ENCODE peak calls at places on chromosomes 13 and 19, in ten cellular contexts. One of them, this sample, is unnamed.

GRCh38 chr13:71242191-71242590 is 624.8 kb downstream of the DACH1 start:
- DNase-seq in omental fat pad: no peak
- DNase-seq in OCI-LY7: no peak
- DNase-seq in left lung: no peak
- DNase-seq in fibroblast of lung: peak
- DNase-seq in iPS-NIHi11: peak
- DNase-seq in activated T-helper 2 cell treated with anti-CD3 and anti-CD28 coated beads, Interferon-gamma antibody, Interleukin-2, Interleukin-4, amounts not matched to agents 10 μg/mL and 5 μg/mL and 100 μg/mL, durations not matched to agents 14 hours and 24 hours and 36 hours: no peak
- DNase-seq in stimulated activated CD8-positive, alpha-beta memory T cell treated with anti-CD3 and anti-CD28 coated beads, Interleukin-4, amount 100 ng/mL, for 48 hours: no peak
- DNase-seq in endodermal cell: no peak
- DNase-seq in body of pancreas: no peak
- DNase-seq in this sample: no peak

GRCh38 chr13:113917096-113917495 is 53.2 kb upstream of the GAS6 start:
- DNase-seq in activated T-helper 2 cell treated with anti-CD3 and anti-CD28 coated beads, Interferon-gamma antibody, Interleukin-2, Interleukin-4, amounts not matched to agents 10 μg/mL and 5 μg/mL and 100 μg/mL, durations not matched to agents 14 hours and 24 hours and 36 hours: no peak
- DNase-seq in body of pancreas: no peak
- DNase-seq in fibroblast of lung: no peak
- DNase-seq in left lung: no peak
- DNase-seq in iPS-NIHi11: no peak
- DNase-seq in omental fat pad: no peak
- DNase-seq in OCI-LY7: no peak
- DNase-seq in endodermal cell: peak
- DNase-seq in stimulated activated CD8-positive, alpha-beta memory T cell treated with anti-CD3 and anti-CD28 coated beads, Interleukin-4, amount 100 ng/mL, for 48 hours: peak
- DNase-seq in this sample: no peak

GRCh38 chr19:2720777-2721569 is at the start of gene DIRAS1:
- DNase-seq in left lung: no peak
- DNase-seq in body of pancreas: no peak
- DNase-seq in OCI-LY7: no peak
- DNase-seq in omental fat pad: no peak
- DNase-seq in fibroblast of lung: no peak
- DNase-seq in iPS-NIHi11: peak
- DNase-seq in stimulated activated CD8-positive, alpha-beta memory T cell treated with anti-CD3 and anti-CD28 coated beads, Interleukin-4, amount 100 ng/mL, for 48 hours: no peak
- DNase-seq in endodermal cell: peak
- DNase-seq in activated T-helper 2 cell treated with anti-CD3 and anti-CD28 coated beads, Interferon-gamma antibody, Interleukin-2, Interleukin-4, amounts not matched to agents 10 μg/mL and 5 μg/mL and 100 μg/mL, durations not matched to agents 14 hours and 24 hours and 36 hours: no peak
- DNase-seq in this sample: no peak

GRCh38 chr19:7168941-7169340 is 99.4 kb downstream of the ZNF557 start:
- DNase-seq in omental fat pad: no peak
- DNase-seq in stimulated activated CD8-positive, alpha-beta memory T cell treated with anti-CD3 and anti-CD28 coated beads, Interleukin-4, amount 100 ng/mL, for 48 hours: no peak
- DNase-seq in OCI-LY7: no peak
- DNase-seq in fibroblast of lung: peak
- DNase-seq in iPS-NIHi11: no peak
- DNase-seq in left lung: no peak
- DNase-seq in endodermal cell: no peak
- DNase-seq in activated T-helper 2 cell treated with anti-CD3 and anti-CD28 coated beads, Interferon-gamma antibody, Interleukin-2, Interleukin-4, amounts not matched to agents 10 μg/mL and 5 μg/mL and 100 μg/mL, durations not matched to agents 14 hours and 24 hours and 36 hours: no peak
- DNase-seq in body of pancreas: no peak
- DNase-seq in this sample: no peak

GRCh38 chr13:30805603-30806011 is 70.3 kb downstream of the ALOX5AP start:
- DNase-seq in stimulated activated CD8-positive, alpha-beta memory T cell treated with anti-CD3 and anti-CD28 coated beads, Interleukin-4, amount 100 ng/mL, for 48 hours: no peak
- DNase-seq in fibroblast of lung: peak
- DNase-seq in left lung: no peak
- DNase-seq in omental fat pad: no peak
- DNase-seq in activated T-helper 2 cell treated with anti-CD3 and anti-CD28 coated beads, Interferon-gamma antibody, Interleukin-2, Interleukin-4, amounts not matched to agents 10 μg/mL and 5 μg/mL and 100 μg/mL, durations not matched to agents 14 hours and 24 hours and 36 hours: no peak
- DNase-seq in iPS-NIHi11: no peak
- DNase-seq in endodermal cell: no peak
- DNase-seq in OCI-LY7: no peak
- DNase-seq in body of pancreas: peak
- DNase-seq in this sample: no peak

GRCh38 chr13:28558126-28558525 is 63.2 kb upstream of the FLT1 start:
- DNase-seq in endodermal cell: no peak
- DNase-seq in omental fat pad: no peak
- DNase-seq in OCI-LY7: no peak
- DNase-seq in body of pancreas: no peak
- DNase-seq in activated T-helper 2 cell treated with anti-CD3 and anti-CD28 coated beads, Interferon-gamma antibody, Interleukin-2, Interleukin-4, amounts not matched to agents 10 μg/mL and 5 μg/mL and 100 μg/mL, durations not matched to agents 14 hours and 24 hours and 36 hours: no peak
- DNase-seq in left lung: no peak
- DNase-seq in stimulated activated CD8-positive, alpha-beta memory T cell treated with anti-CD3 and anti-CD28 coated beads, Interleukin-4, amount 100 ng/mL, for 48 hours: no peak
- DNase-seq in iPS-NIHi11: no peak
- DNase-seq in fibroblast of lung: peak
- DNase-seq in this sample: no peak

GRCh38 chr19:4115050-4115817 is 8.7 kb downstream of the MAP2K2 start:
- DNase-seq in activated T-helper 2 cell treated with anti-CD3 and anti-CD28 coated beads, Interferon-gamma antibody, Interleukin-2, Interleukin-4, amounts not matched to agents 10 μg/mL and 5 μg/mL and 100 μg/mL, durations not matched to agents 14 hours and 24 hours and 36 hours: peak
- DNase-seq in iPS-NIHi11: no peak
- DNase-seq in stimulated activated CD8-positive, alpha-beta memory T cell treated with anti-CD3 and anti-CD28 coated beads, Interleukin-4, amount 100 ng/mL, for 48 hours: peak
- DNase-seq in body of pancreas: no peak
- DNase-seq in endodermal cell: no peak
- DNase-seq in omental fat pad: no peak
- DNase-seq in left lung: no peak
- DNase-seq in fibroblast of lung: no peak
- DNase-seq in OCI-LY7: peak
- DNase-seq in this sample: no peak

GRCh38 chr19:49811328-49811727 is 1.8 kb downstream of the FUZ start:
- DNase-seq in fibroblast of lung: no peak
- DNase-seq in body of pancreas: no peak
- DNase-seq in activated T-helper 2 cell treated with anti-CD3 and anti-CD28 coated beads, Interferon-gamma antibody, Interleukin-2, Interleukin-4, amounts not matched to agents 10 μg/mL and 5 μg/mL and 100 μg/mL, durations not matched to agents 14 hours and 24 hours and 36 hours: no peak
- DNase-seq in endodermal cell: no peak
- DNase-seq in stimulated activated CD8-positive, alpha-beta memory T cell treated with anti-CD3 and anti-CD28 coated beads, Interleukin-4, amount 100 ng/mL, for 48 hours: no peak
- DNase-seq in iPS-NIHi11: no peak
- DNase-seq in omental fat pad: no peak
- DNase-seq in OCI-LY7: no peak
- DNase-seq in left lung: no peak
- DNase-seq in this sample: no peak

GRCh38 chr13:98450495-98451167 is 126.3 kb downstream of the STK24 start:
- DNase-seq in activated T-helper 2 cell treated with anti-CD3 and anti-CD28 coated beads, Interferon-gamma antibody, Interleukin-2, Interleukin-4, amounts not matched to agents 10 μg/mL and 5 μg/mL and 100 μg/mL, durations not matched to agents 14 hours and 24 hours and 36 hours: no peak
- DNase-seq in iPS-NIHi11: no peak
- DNase-seq in left lung: no peak
- DNase-seq in endodermal cell: peak
- DNase-seq in omental fat pad: no peak
- DNase-seq in OCI-LY7: peak
- DNase-seq in stimulated activated CD8-positive, alpha-beta memory T cell treated with anti-CD3 and anti-CD28 coated beads, Interleukin-4, amount 100 ng/mL, for 48 hours: no peak
- DNase-seq in fibroblast of lung: peak
- DNase-seq in body of pancreas: no peak
- DNase-seq in this sample: no peak

GRCh38 chr19:29420065-29420464 is 105.7 kb upstream of the VSTM2B start:
- DNase-seq in stimulated activated CD8-positive, alpha-beta memory T cell treated with anti-CD3 and anti-CD28 coated beads, Interleukin-4, amount 100 ng/mL, for 48 hours: no peak
- DNase-seq in fibroblast of lung: no peak
- DNase-seq in endodermal cell: no peak
- DNase-seq in activated T-helper 2 cell treated with anti-CD3 and anti-CD28 coated beads, Interferon-gamma antibody, Interleukin-2, Interleukin-4, amounts not matched to agents 10 μg/mL and 5 μg/mL and 100 μg/mL, durations not matched to agents 14 hours and 24 hours and 36 hours: no peak
- DNase-seq in omental fat pad: no peak
- DNase-seq in left lung: no peak
- DNase-seq in iPS-NIHi11: no peak
- DNase-seq in body of pancreas: no peak
- DNase-seq in OCI-LY7: no peak
- DNase-seq in this sample: no peak

GRCh38 chr19:45613926-45614725 is 12.1 kb upstream of the GPR4 start:
- DNase-seq in left lung: no peak
- DNase-seq in endodermal cell: no peak
- DNase-seq in omental fat pad: no peak
- DNase-seq in activated T-helper 2 cell treated with anti-CD3 and anti-CD28 coated beads, Interferon-gamma antibody, Interleukin-2, Interleukin-4, amounts not matched to agents 10 μg/mL and 5 μg/mL and 100 μg/mL, durations not matched to agents 14 hours and 24 hours and 36 hours: peak
- DNase-seq in body of pancreas: peak
- DNase-seq in fibroblast of lung: peak
- DNase-seq in stimulated activated CD8-positive, alpha-beta memory T cell treated with anti-CD3 and anti-CD28 coated beads, Interleukin-4, amount 100 ng/mL, for 48 hours: peak
- DNase-seq in iPS-NIHi11: no peak
- DNase-seq in OCI-LY7: no peak
- DNase-seq in this sample: no peak

GRCh38 chr19:41373993-41374392 is 2.3 kb upstream of the TMEM91 start:
- DNase-seq in activated T-helper 2 cell treated with anti-CD3 and anti-CD28 coated beads, Interferon-gamma antibody, Interleukin-2, Interleukin-4, amounts not matched to agents 10 μg/mL and 5 μg/mL and 100 μg/mL, durations not matched to agents 14 hours and 24 hours and 36 hours: no peak
- DNase-seq in omental fat pad: no peak
- DNase-seq in fibroblast of lung: peak
- DNase-seq in stimulated activated CD8-positive, alpha-beta memory T cell treated with anti-CD3 and anti-CD28 coated beads, Interleukin-4, amount 100 ng/mL, for 48 hours: no peak
- DNase-seq in OCI-LY7: no peak
- DNase-seq in iPS-NIHi11: peak
- DNase-seq in endodermal cell: no peak
- DNase-seq in body of pancreas: peak
- DNase-seq in left lung: peak
- DNase-seq in this sample: peak

GRCh38 chr19:39645800-39646411 is 9.8 kb upstream of the LGALS16 start:
- DNase-seq in left lung: no peak
- DNase-seq in omental fat pad: no peak
- DNase-seq in body of pancreas: no peak
- DNase-seq in stimulated activated CD8-positive, alpha-beta memory T cell treated with anti-CD3 and anti-CD28 coated beads, Interleukin-4, amount 100 ng/mL, for 48 hours: peak
- DNase-seq in iPS-NIHi11: peak
- DNase-seq in OCI-LY7: peak
- DNase-seq in endodermal cell: peak
- DNase-seq in fibroblast of lung: peak
- DNase-seq in activated T-helper 2 cell treated with anti-CD3 and anti-CD28 coated beads, Interferon-gamma antibody, Interleukin-2, Interleukin-4, amounts not matched to agents 10 μg/mL and 5 μg/mL and 100 μg/mL, durations not matched to agents 14 hours and 24 hours and 36 hours: no peak
- DNase-seq in this sample: no peak

GRCh38 chr19:10587022-10587838 is at the start of gene AP1M2:
- DNase-seq in body of pancreas: peak
- DNase-seq in omental fat pad: no peak
- DNase-seq in OCI-LY7: no peak
- DNase-seq in iPS-NIHi11: peak
- DNase-seq in activated T-helper 2 cell treated with anti-CD3 and anti-CD28 coated beads, Interferon-gamma antibody, Interleukin-2, Interleukin-4, amounts not matched to agents 10 μg/mL and 5 μg/mL and 100 μg/mL, durations not matched to agents 14 hours and 24 hours and 36 hours: no peak
- DNase-seq in left lung: peak
- DNase-seq in fibroblast of lung: no peak
- DNase-seq in stimulated activated CD8-positive, alpha-beta memory T cell treated with anti-CD3 and anti-CD28 coated beads, Interleukin-4, amount 100 ng/mL, for 48 hours: no peak
- DNase-seq in endodermal cell: peak
- DNase-seq in this sample: no peak

GRCh38 chr19:18895828-18896341 is at the start of gene CERS1:
- DNase-seq in omental fat pad: no peak
- DNase-seq in fibroblast of lung: peak
- DNase-seq in body of pancreas: no peak
- DNase-seq in OCI-LY7: no peak
- DNase-seq in iPS-NIHi11: peak
- DNase-seq in left lung: no peak
- DNase-seq in activated T-helper 2 cell treated with anti-CD3 and anti-CD28 coated beads, Interferon-gamma antibody, Interleukin-2, Interleukin-4, amounts not matched to agents 10 μg/mL and 5 μg/mL and 100 μg/mL, durations not matched to agents 14 hours and 24 hours and 36 hours: no peak
- DNase-seq in endodermal cell: peak
- DNase-seq in stimulated activated CD8-positive, alpha-beta memory T cell treated with anti-CD3 and anti-CD28 coated beads, Interleukin-4, amount 100 ng/mL, for 48 hours: no peak
- DNase-seq in this sample: no peak

GRCh38 chr13:101127741-101128353 is 288.5 kb downstream of the NALCN start:
- DNase-seq in OCI-LY7: peak
- DNase-seq in left lung: no peak
- DNase-seq in fibroblast of lung: peak
- DNase-seq in endodermal cell: no peak
- DNase-seq in stimulated activated CD8-positive, alpha-beta memory T cell treated with anti-CD3 and anti-CD28 coated beads, Interleukin-4, amount 100 ng/mL, for 48 hours: no peak
- DNase-seq in omental fat pad: no peak
- DNase-seq in body of pancreas: peak
- DNase-seq in activated T-helper 2 cell treated with anti-CD3 and anti-CD28 coated beads, Interferon-gamma antibody, Interleukin-2, Interleukin-4, amounts not matched to agents 10 μg/mL and 5 μg/mL and 100 μg/mL, durations not matched to agents 14 hours and 24 hours and 36 hours: no peak
- DNase-seq in iPS-NIHi11: peak
- DNase-seq in this sample: no peak

GRCh38 chr19:43777163-43777700 is 3.5 kb downstream of the KCNN4 start:
- DNase-seq in body of pancreas: peak
- DNase-seq in omental fat pad: no peak
- DNase-seq in left lung: no peak
- DNase-seq in endodermal cell: no peak
- DNase-seq in OCI-LY7: peak
- DNase-seq in fibroblast of lung: peak
- DNase-seq in iPS-NIHi11: no peak
- DNase-seq in activated T-helper 2 cell treated with anti-CD3 and anti-CD28 coated beads, Interferon-gamma antibody, Interleukin-2, Interleukin-4, amounts not matched to agents 10 μg/mL and 5 μg/mL and 100 μg/mL, durations not matched to agents 14 hours and 24 hours and 36 hours: no peak
- DNase-seq in stimulated activated CD8-positive, alpha-beta memory T cell treated with anti-CD3 and anti-CD28 coated beads, Interleukin-4, amount 100 ng/mL, for 48 hours: no peak
- DNase-seq in this sample: no peak

GRCh38 chr19:6234527-6234926 is 45.2 kb downstream of the MLLT1 start:
- DNase-seq in iPS-NIHi11: no peak
- DNase-seq in left lung: no peak
- DNase-seq in activated T-helper 2 cell treated with anti-CD3 and anti-CD28 coated beads, Interferon-gamma antibody, Interleukin-2, Interleukin-4, amounts not matched to agents 10 μg/mL and 5 μg/mL and 100 μg/mL, durations not matched to agents 14 hours and 24 hours and 36 hours: no peak
- DNase-seq in omental fat pad: no peak
- DNase-seq in OCI-LY7: no peak
- DNase-seq in endodermal cell: no peak
- DNase-seq in fibroblast of lung: no peak
- DNase-seq in body of pancreas: no peak
- DNase-seq in stimulated activated CD8-positive, alpha-beta memory T cell treated with anti-CD3 and anti-CD28 coated beads, Interleukin-4, amount 100 ng/mL, for 48 hours: no peak
- DNase-seq in this sample: no peak

GRCh38 chr19:43934985-43935708 is at the start of gene ZNF45:
- DNase-seq in body of pancreas: peak
- DNase-seq in omental fat pad: peak
- DNase-seq in fibroblast of lung: peak
- DNase-seq in left lung: peak
- DNase-seq in OCI-LY7: peak
- DNase-seq in endodermal cell: peak
- DNase-seq in iPS-NIHi11: peak
- DNase-seq in stimulated activated CD8-positive, alpha-beta memory T cell treated with anti-CD3 and anti-CD28 coated beads, Interleukin-4, amount 100 ng/mL, for 48 hours: peak
- DNase-seq in activated T-helper 2 cell treated with anti-CD3 and anti-CD28 coated beads, Interferon-gamma antibody, Interleukin-2, Interleukin-4, amounts not matched to agents 10 μg/mL and 5 μg/mL and 100 μg/mL, durations not matched to agents 14 hours and 24 hours and 36 hours: peak
- DNase-seq in this sample: peak

GRCh38 chr19:2770055-2771013 is 12.7 kb downstream of the SGTA start:
- DNase-seq in omental fat pad: no peak
- DNase-seq in left lung: no peak
- DNase-seq in body of pancreas: peak
- DNase-seq in iPS-NIHi11: no peak
- DNase-seq in endodermal cell: no peak
- DNase-seq in OCI-LY7: no peak
- DNase-seq in stimulated activated CD8-positive, alpha-beta memory T cell treated with anti-CD3 and anti-CD28 coated beads, Interleukin-4, amount 100 ng/mL, for 48 hours: no peak
- DNase-seq in activated T-helper 2 cell treated with anti-CD3 and anti-CD28 coated beads, Interferon-gamma antibody, Interleukin-2, Interleukin-4, amounts not matched to agents 10 μg/mL and 5 μg/mL and 100 μg/mL, durations not matched to agents 14 hours and 24 hours and 36 hours: no peak
- DNase-seq in fibroblast of lung: peak
- DNase-seq in this sample: no peak

GRCh38 chr13:52849727-52850395 is 1.4 kb upstream of the PCDH8 start:
- DNase-seq in iPS-NIHi11: no peak
- DNase-seq in body of pancreas: no peak
- DNase-seq in fibroblast of lung: no peak
- DNase-seq in activated T-helper 2 cell treated with anti-CD3 and anti-CD28 coated beads, Interferon-gamma antibody, Interleukin-2, Interleukin-4, amounts not matched to agents 10 μg/mL and 5 μg/mL and 100 μg/mL, durations not matched to agents 14 hours and 24 hours and 36 hours: no peak
- DNase-seq in OCI-LY7: no peak
- DNase-seq in endodermal cell: peak
- DNase-seq in stimulated activated CD8-positive, alpha-beta memory T cell treated with anti-CD3 and anti-CD28 coated beads, Interleukin-4, amount 100 ng/mL, for 48 hours: no peak
- DNase-seq in left lung: no peak
- DNase-seq in omental fat pad: no peak
- DNase-seq in this sample: no peak

GRCh38 chr19:38729653-38730469 is 14.4 kb downstream of the CAPN12 start:
- DNase-seq in stimulated activated CD8-positive, alpha-beta memory T cell treated with anti-CD3 and anti-CD28 coated beads, Interleukin-4, amount 100 ng/mL, for 48 hours: peak
- DNase-seq in endodermal cell: peak
- DNase-seq in iPS-NIHi11: peak
- DNase-seq in fibroblast of lung: peak
- DNase-seq in OCI-LY7: peak
- DNase-seq in activated T-helper 2 cell treated with anti-CD3 and anti-CD28 coated beads, Interferon-gamma antibody, Interleukin-2, Interleukin-4, amounts not matched to agents 10 μg/mL and 5 μg/mL and 100 μg/mL, durations not matched to agents 14 hours and 24 hours and 36 hours: peak
- DNase-seq in left lung: peak
- DNase-seq in body of pancreas: peak
- DNase-seq in omental fat pad: peak
- DNase-seq in this sample: no peak

GRCh38 chr13:101640797-101641400 is 188.4 kb downstream of the ITGBL1 start:
- DNase-seq in stimulated activated CD8-positive, alpha-beta memory T cell treated with anti-CD3 and anti-CD28 coated beads, Interleukin-4, amount 100 ng/mL, for 48 hours: no peak
- DNase-seq in fibroblast of lung: peak
- DNase-seq in OCI-LY7: no peak
- DNase-seq in omental fat pad: no peak
- DNase-seq in iPS-NIHi11: no peak
- DNase-seq in activated T-helper 2 cell treated with anti-CD3 and anti-CD28 coated beads, Interferon-gamma antibody, Interleukin-2, Interleukin-4, amounts not matched to agents 10 μg/mL and 5 μg/mL and 100 μg/mL, durations not matched to agents 14 hours and 24 hours and 36 hours: no peak
- DNase-seq in endodermal cell: no peak
- DNase-seq in left lung: no peak
- DNase-seq in body of pancreas: no peak
- DNase-seq in this sample: no peak

GRCh38 chr19:39401549-39402416 is 4.9 kb upstream of the ZFP36 start:
- DNase-seq in omental fat pad: no peak
- DNase-seq in endodermal cell: peak
- DNase-seq in OCI-LY7: peak
- DNase-seq in fibroblast of lung: peak
- DNase-seq in left lung: no peak
- DNase-seq in activated T-helper 2 cell treated with anti-CD3 and anti-CD28 coated beads, Interferon-gamma antibody, Interleukin-2, Interleukin-4, amounts not matched to agents 10 μg/mL and 5 μg/mL and 100 μg/mL, durations not matched to agents 14 hours and 24 hours and 36 hours: peak
- DNase-seq in stimulated activated CD8-positive, alpha-beta memory T cell treated with anti-CD3 and anti-CD28 coated beads, Interleukin-4, amount 100 ng/mL, for 48 hours: peak
- DNase-seq in body of pancreas: peak
- DNase-seq in iPS-NIHi11: no peak
- DNase-seq in this sample: no peak

GRCh38 chr13:110509971-110510786 is 51.3 kb downstream of the RAB20 start:
- DNase-seq in left lung: no peak
- DNase-seq in iPS-NIHi11: no peak
- DNase-seq in endodermal cell: no peak
- DNase-seq in OCI-LY7: peak
- DNase-seq in body of pancreas: no peak
- DNase-seq in omental fat pad: no peak
- DNase-seq in stimulated activated CD8-positive, alpha-beta memory T cell treated with anti-CD3 and anti-CD28 coated beads, Interleukin-4, amount 100 ng/mL, for 48 hours: no peak
- DNase-seq in activated T-helper 2 cell treated with anti-CD3 and anti-CD28 coated beads, Interferon-gamma antibody, Interleukin-2, Interleukin-4, amounts not matched to agents 10 μg/mL and 5 μg/mL and 100 μg/mL, durations not matched to agents 14 hours and 24 hours and 36 hours: no peak
- DNase-seq in fibroblast of lung: no peak
- DNase-seq in this sample: no peak

GRCh38 chr19:7366701-7367420 is 18.1 kb downstream of the ARHGEF18 start:
- DNase-seq in omental fat pad: no peak
- DNase-seq in endodermal cell: no peak
- DNase-seq in OCI-LY7: peak
- DNase-seq in left lung: no peak
- DNase-seq in stimulated activated CD8-positive, alpha-beta memory T cell treated with anti-CD3 and anti-CD28 coated beads, Interleukin-4, amount 100 ng/mL, for 48 hours: no peak
- DNase-seq in body of pancreas: peak
- DNase-seq in activated T-helper 2 cell treated with anti-CD3 and anti-CD28 coated beads, Interferon-gamma antibody, Interleukin-2, Interleukin-4, amounts not matched to agents 10 μg/mL and 5 μg/mL and 100 μg/mL, durations not matched to agents 14 hours and 24 hours and 36 hours: no peak
- DNase-seq in fibroblast of lung: peak
- DNase-seq in iPS-NIHi11: peak
- DNase-seq in this sample: no peak

GRCh38 chr13:62014299-62014698 is 598.6 kb upstream of the PCDH20 start:
- DNase-seq in fibroblast of lung: peak
- DNase-seq in endodermal cell: no peak
- DNase-seq in iPS-NIHi11: no peak
- DNase-seq in activated T-helper 2 cell treated with anti-CD3 and anti-CD28 coated beads, Interferon-gamma antibody, Interleukin-2, Interleukin-4, amounts not matched to agents 10 μg/mL and 5 μg/mL and 100 μg/mL, durations not matched to agents 14 hours and 24 hours and 36 hours: no peak
- DNase-seq in body of pancreas: no peak
- DNase-seq in omental fat pad: no peak
- DNase-seq in OCI-LY7: peak
- DNase-seq in left lung: no peak
- DNase-seq in stimulated activated CD8-positive, alpha-beta memory T cell treated with anti-CD3 and anti-CD28 coated beads, Interleukin-4, amount 100 ng/mL, for 48 hours: no peak
- DNase-seq in this sample: no peak

GRCh38 chr13:59700281-59700680 is 463.4 kb downstream of the DIAPH3 start:
- DNase-seq in iPS-NIHi11: no peak
- DNase-seq in activated T-helper 2 cell treated with anti-CD3 and anti-CD28 coated beads, Interferon-gamma antibody, Interleukin-2, Interleukin-4, amounts not matched to agents 10 μg/mL and 5 μg/mL and 100 μg/mL, durations not matched to agents 14 hours and 24 hours and 36 hours: no peak
- DNase-seq in OCI-LY7: no peak
- DNase-seq in omental fat pad: no peak
- DNase-seq in fibroblast of lung: peak
- DNase-seq in body of pancreas: no peak
- DNase-seq in endodermal cell: no peak
- DNase-seq in stimulated activated CD8-positive, alpha-beta memory T cell treated with anti-CD3 and anti-CD28 coated beads, Interleukin-4, amount 100 ng/mL, for 48 hours: no peak
- DNase-seq in left lung: no peak
- DNase-seq in this sample: no peak

This sample was measured in tibial nerve.